ENCODE peak calls at places on chromosomes 12 and 14, in nine cellular contexts. One of them, this sample, is unnamed.
A peak's percentile ranks its signal among the peaks of the same experiment; 100 is the strongest.

GRCh38 chr14:74542056-74542685 is 48.6 kb downstream of the ISCA2 start:
- DNase-seq in IMR-90: no peak
- DNase-seq in breast epithelium: no peak
- DNase-seq in right lobe of liver: no peak
- DNase-seq in transverse colon: no peak
- DNase-seq in tibial nerve: no peak
- DNase-seq in heart left ventricle: peak; percentile 39
- DNase-seq in sigmoid colon: no peak
- DNase-seq in body of pancreas: no peak
- DNase-seq in this sample: no peak

GRCh38 chr12:65720136-65720535 is 104.1 kb upstream of the HMGA2 start:
- DNase-seq in right lobe of liver: no peak
- DNase-seq in IMR-90: peak; percentile 42
- DNase-seq in heart left ventricle: no peak
- DNase-seq in transverse colon: no peak
- DNase-seq in sigmoid colon: no peak
- DNase-seq in body of pancreas: no peak
- DNase-seq in tibial nerve: no peak
- DNase-seq in breast epithelium: no peak
- DNase-seq in this sample: no peak

GRCh38 chr12:26278266-26278665 is 82.9 kb downstream of the SSPN start:
- DNase-seq in body of pancreas: no peak
- DNase-seq in tibial nerve: no peak
- DNase-seq in heart left ventricle: no peak
- DNase-seq in breast epithelium: no peak
- DNase-seq in sigmoid colon: no peak
- DNase-seq in IMR-90: no peak
- DNase-seq in right lobe of liver: no peak
- DNase-seq in transverse colon: no peak
- DNase-seq in this sample: no peak

GRCh38 chr14:103562135-103562384 is 397 bp downstream of the BAG5 start:
- DNase-seq in sigmoid colon: peak; percentile 72
- DNase-seq in right lobe of liver: no peak
- DNase-seq in breast epithelium: no peak
- DNase-seq in IMR-90: no peak
- DNase-seq in tibial nerve: no peak
- DNase-seq in heart left ventricle: no peak
- DNase-seq in transverse colon: peak; percentile 35
- DNase-seq in body of pancreas: no peak
- DNase-seq in this sample: no peak

GRCh38 chr12:121711925-121712461 is 559 bp upstream of the TMEM120B start:
- DNase-seq in sigmoid colon: peak; percentile 72
- DNase-seq in transverse colon: peak; percentile 32
- DNase-seq in right lobe of liver: peak; percentile 46
- DNase-seq in body of pancreas: peak; percentile 63
- DNase-seq in breast epithelium: no peak
- DNase-seq in heart left ventricle: peak; percentile 66
- DNase-seq in IMR-90: no peak
- DNase-seq in tibial nerve: no peak
- DNase-seq in this sample: peak; percentile 79

GRCh38 chr12:127247937-127248336 is 1019.0 kb upstream of the TMEM132C start:
- DNase-seq in sigmoid colon: no peak
- DNase-seq in transverse colon: no peak
- DNase-seq in breast epithelium: no peak
- DNase-seq in tibial nerve: no peak
- DNase-seq in right lobe of liver: no peak
- DNase-seq in body of pancreas: no peak
- DNase-seq in IMR-90: no peak
- DNase-seq in heart left ventricle: no peak
- DNase-seq in this sample: no peak

GRCh38 chr14:53670701-53671100 is 285.9 kb downstream of the BMP4 start:
- DNase-seq in body of pancreas: no peak
- DNase-seq in sigmoid colon: no peak
- DNase-seq in tibial nerve: no peak
- DNase-seq in breast epithelium: no peak
- DNase-seq in transverse colon: no peak
- DNase-seq in IMR-90: peak; percentile 89
- DNase-seq in heart left ventricle: no peak
- DNase-seq in right lobe of liver: no peak
- DNase-seq in this sample: no peak

GRCh38 chr12:132723015-132723763 is 12.5 kb downstream of the PGAM5 start:
- DNase-seq in body of pancreas: no peak
- DNase-seq in IMR-90: peak; percentile 42
- DNase-seq in right lobe of liver: no peak
- DNase-seq in breast epithelium: no peak
- DNase-seq in heart left ventricle: peak; percentile 62
- DNase-seq in sigmoid colon: no peak
- DNase-seq in tibial nerve: no peak
- DNase-seq in transverse colon: no peak
- DNase-seq in this sample: no peak

GRCh38 chr14:69135133-69135532 is 17.8 kb downstream of the DCAF5 start:
- DNase-seq in transverse colon: no peak
- DNase-seq in sigmoid colon: no peak
- DNase-seq in heart left ventricle: no peak
- DNase-seq in tibial nerve: no peak
- DNase-seq in breast epithelium: no peak
- DNase-seq in right lobe of liver: no peak
- DNase-seq in IMR-90: no peak
- DNase-seq in body of pancreas: no peak
- DNase-seq in this sample: no peak

GRCh38 chr14:69132513-69133181 is 20.3 kb downstream of the DCAF5 start:
- DNase-seq in sigmoid colon: no peak
- DNase-seq in heart left ventricle: no peak
- DNase-seq in IMR-90: no peak
- DNase-seq in tibial nerve: no peak
- DNase-seq in transverse colon: no peak
- DNase-seq in body of pancreas: no peak
- DNase-seq in breast epithelium: no peak
- DNase-seq in right lobe of liver: no peak
- DNase-seq in this sample: no peak

GRCh38 chr14:69133206-69134125 is 19.5 kb downstream of the DCAF5 start:
- DNase-seq in right lobe of liver: no peak
- DNase-seq in body of pancreas: peak; percentile 45
- DNase-seq in tibial nerve: no peak
- DNase-seq in heart left ventricle: no peak
- DNase-seq in IMR-90: peak; percentile 78
- DNase-seq in sigmoid colon: no peak
- DNase-seq in breast epithelium: no peak
- DNase-seq in transverse colon: no peak
- DNase-seq in this sample: peak; percentile 31

GRCh38 chr14:69129264-69129880 is 23.5 kb downstream of the DCAF5 start:
- DNase-seq in breast epithelium: no peak
- DNase-seq in right lobe of liver: peak; percentile 67
- DNase-seq in IMR-90: peak; percentile 88
- DNase-seq in sigmoid colon: peak; percentile 89
- DNase-seq in tibial nerve: peak; percentile 33
- DNase-seq in heart left ventricle: no peak
- DNase-seq in body of pancreas: peak; percentile 80
- DNase-seq in transverse colon: peak; percentile 70
- DNase-seq in this sample: peak; percentile 57

DNA sequence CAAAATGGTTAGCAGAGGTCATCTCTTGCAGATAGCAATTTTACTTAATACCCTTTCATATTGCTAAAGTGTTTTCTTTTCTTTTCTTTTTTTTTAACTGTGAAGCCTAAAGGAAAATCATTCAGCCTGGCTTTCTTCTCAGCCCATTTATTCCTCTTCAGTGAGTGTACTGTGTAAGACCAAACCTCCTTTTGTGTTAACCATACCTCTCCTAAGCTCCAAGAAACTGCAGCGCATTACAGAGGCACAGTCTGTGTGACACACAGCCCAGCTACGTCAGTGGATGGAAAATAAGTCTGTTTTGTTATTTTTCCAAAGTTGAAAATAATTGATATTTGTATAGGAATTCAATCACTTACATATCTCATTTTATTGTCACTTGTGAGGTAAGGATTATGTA is 21.7 kb downstream of the DCAF5 start:
- DNase-seq in right lobe of liver: no peak
- DNase-seq in transverse colon: no peak
- DNase-seq in heart left ventricle: no peak
- DNase-seq in tibial nerve: no peak
- DNase-seq in breast epithelium: no peak
- DNase-seq in body of pancreas: no peak
- DNase-seq in sigmoid colon: no peak
- DNase-seq in IMR-90: no peak
- DNase-seq in this sample: no peak
- H3K4me1 ChIP-seq in right lobe of liver: no peaks in the 10 kb centered on the region
- H3K4me1 ChIP-seq in transverse colon: peaks cover 18% of the 10 kb centered on the region
- H3K4me1 ChIP-seq in heart left ventricle: peaks cover 2% of the 10 kb centered on the region
- H3K4me1 ChIP-seq in tibial nerve: peaks cover 61% of the 10 kb centered on the region
- H3K4me1 ChIP-seq in breast epithelium: no peaks in the 10 kb centered on the region
- H3K4me1 ChIP-seq in body of pancreas: peaks cover 37% of the 10 kb centered on the region
- H3K4me1 ChIP-seq in sigmoid colon: peaks cover 44% of the 10 kb centered on the region
- H3K4me1 ChIP-seq in IMR-90: peaks cover 9% of the 10 kb centered on the region
- H3K4me1 ChIP-seq in this sample: peaks cover 69% of the 10 kb centered on the region

DNA sequence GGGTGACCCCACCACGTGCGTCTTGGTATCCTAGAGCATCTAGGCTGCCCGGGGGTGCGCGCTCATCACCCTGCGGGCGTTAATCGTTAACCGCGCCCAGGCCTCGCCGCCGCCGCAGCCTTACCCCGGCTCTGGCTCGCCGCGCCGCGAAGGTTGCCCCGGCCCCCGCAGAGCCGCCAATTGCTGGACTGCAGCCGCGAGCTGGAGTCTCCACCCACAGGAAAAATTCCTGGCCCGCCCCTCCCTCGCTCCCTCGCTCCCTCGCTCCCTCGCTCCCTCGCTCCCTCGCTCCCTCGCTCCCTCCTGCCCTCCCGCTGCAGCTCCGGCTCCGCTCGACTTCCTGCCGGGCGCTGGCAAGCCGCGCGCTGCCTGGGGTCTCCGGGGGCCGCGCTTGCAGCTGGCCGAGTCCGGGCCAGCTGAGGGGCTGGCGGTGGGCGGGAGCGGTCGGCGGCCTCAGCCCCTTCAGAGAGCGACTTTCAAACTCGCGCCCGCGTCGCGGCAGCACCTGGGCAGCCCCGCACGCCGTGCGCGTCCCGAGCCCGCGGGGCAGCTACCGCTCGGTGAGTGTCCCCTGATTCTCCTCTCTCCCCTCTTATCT is at the start of gene PLEKHG3:
- DNase-seq in IMR-90: peak; percentile 69
- DNase-seq in tibial nerve: no peak
- DNase-seq in body of pancreas: peak; percentile 91
- DNase-seq in breast epithelium: peak; percentile 58
- DNase-seq in heart left ventricle: peak; percentile 91
- DNase-seq in right lobe of liver: peak; percentile 91
- DNase-seq in sigmoid colon: peak; percentile 93
- DNase-seq in transverse colon: peak; percentile 90
- DNase-seq in this sample: peak; percentile 33
- TF ChIP-seq POLR2A in IMR-90: no peak
- TF ChIP-seq POLR2A in tibial nerve: peak; percentile 62
- TF ChIP-seq POLR2A in body of pancreas: peak; percentile 81
- TF ChIP-seq POLR2A in breast epithelium: peak; percentile 43
- TF ChIP-seq POLR2A in heart left ventricle: peak; percentile 50
- TF ChIP-seq POLR2A in right lobe of liver: peak; percentile 81
- TF ChIP-seq POLR2A in sigmoid colon: peak; percentile 69
- TF ChIP-seq POLR2A in transverse colon: peak; percentile 89
- TF ChIP-seq POLR2A in this sample: peak; percentile 31

GRCh38 chr14:96094656-96095055 is 55.5 kb downstream of the C14orf132 start:
- DNase-seq in right lobe of liver: no peak
- DNase-seq in body of pancreas: no peak
- DNase-seq in IMR-90: no peak
- DNase-seq in transverse colon: no peak
- DNase-seq in sigmoid colon: no peak
- DNase-seq in tibial nerve: no peak
- DNase-seq in breast epithelium: no peak
- DNase-seq in heart left ventricle: no peak
- DNase-seq in this sample: no peak

GRCh38 chr14:96091941-96092411 is 52.8 kb downstream of the C14orf132 start:
- DNase-seq in transverse colon: no peak
- DNase-seq in heart left ventricle: no peak
- DNase-seq in breast epithelium: no peak
- DNase-seq in right lobe of liver: no peak
- DNase-seq in body of pancreas: no peak
- DNase-seq in sigmoid colon: no peak
- DNase-seq in tibial nerve: no peak
- DNase-seq in IMR-90: no peak
- DNase-seq in this sample: no peak

GRCh38 chr14:96094211-96094610 is 55.0 kb downstream of the C14orf132 start:
- DNase-seq in breast epithelium: no peak
- DNase-seq in body of pancreas: no peak
- DNase-seq in right lobe of liver: no peak
- DNase-seq in transverse colon: no peak
- DNase-seq in heart left ventricle: no peak
- DNase-seq in tibial nerve: no peak
- DNase-seq in IMR-90: no peak
- DNase-seq in sigmoid colon: no peak
- DNase-seq in this sample: no peak

GRCh38 chr14:96091149-96091693 is 52.1 kb downstream of the C14orf132 start:
- DNase-seq in tibial nerve: no peak
- DNase-seq in sigmoid colon: no peak
- DNase-seq in IMR-90: no peak
- DNase-seq in breast epithelium: no peak
- DNase-seq in body of pancreas: no peak
- DNase-seq in heart left ventricle: no peak
- DNase-seq in transverse colon: no peak
- DNase-seq in right lobe of liver: no peak
- DNase-seq in this sample: no peak

DNA sequence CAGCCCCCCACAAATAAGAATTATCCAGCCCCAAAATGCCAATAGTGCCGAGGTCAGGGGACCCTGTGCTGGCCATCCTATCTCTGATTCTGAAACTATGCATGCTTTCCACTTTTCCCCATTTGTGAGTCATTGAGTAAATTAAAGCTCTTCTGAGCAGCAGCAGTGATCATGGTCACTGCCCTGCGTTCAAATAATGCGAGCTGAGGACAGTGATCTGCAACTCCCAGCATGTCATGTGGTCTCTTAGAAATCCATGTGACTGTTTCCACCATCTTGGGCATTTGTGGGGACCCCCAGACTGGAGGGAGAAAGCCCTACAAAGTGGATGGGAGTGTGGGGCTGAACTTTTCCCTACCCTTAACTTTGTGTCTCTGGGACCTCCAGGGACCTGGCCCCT is 53.8 kb downstream of the C14orf132 start:
- DNase-seq in sigmoid colon: no peak
- DNase-seq in tibial nerve: no peak
- DNase-seq in right lobe of liver: no peak
- DNase-seq in breast epithelium: no peak
- DNase-seq in heart left ventricle: no peak
- DNase-seq in IMR-90: no peak
- DNase-seq in body of pancreas: no peak
- DNase-seq in transverse colon: no peak
- DNase-seq in this sample: no peak
- H3K4me1 ChIP-seq in sigmoid colon: peaks cover 34% of the 10 kb centered on the region
- H3K4me1 ChIP-seq in tibial nerve: peaks cover 26% of the 10 kb centered on the region
- H3K4me1 ChIP-seq in right lobe of liver: no peaks in the 10 kb centered on the region
- H3K4me1 ChIP-seq in breast epithelium: no peaks in the 10 kb centered on the region
- H3K4me1 ChIP-seq in heart left ventricle: no peaks in the 10 kb centered on the region
- H3K4me1 ChIP-seq in IMR-90: peaks cover 16% of the 10 kb centered on the region
- H3K4me1 ChIP-seq in body of pancreas: peaks cover 6% of the 10 kb centered on the region
- H3K4me1 ChIP-seq in transverse colon: no peaks in the 10 kb centered on the region
- H3K4me1 ChIP-seq in this sample: no peaks in the 10 kb centered on the region

GRCh38 chr12:21499765-21500164 is 1.7 kb downstream of the RECQL start:
- DNase-seq in right lobe of liver: no peak
- DNase-seq in transverse colon: no peak
- DNase-seq in breast epithelium: no peak
- DNase-seq in body of pancreas: no peak
- DNase-seq in tibial nerve: no peak
- DNase-seq in IMR-90: no peak
- DNase-seq in sigmoid colon: no peak
- DNase-seq in heart left ventricle: no peak
- DNase-seq in this sample: no peak

GRCh38 chr12:21502872-21503271 is 1.3 kb downstream of the GOLT1B start:
- DNase-seq in sigmoid colon: no peak
- DNase-seq in IMR-90: no peak
- DNase-seq in heart left ventricle: no peak
- DNase-seq in right lobe of liver: no peak
- DNase-seq in body of pancreas: no peak
- DNase-seq in transverse colon: no peak
- DNase-seq in breast epithelium: no peak
- DNase-seq in tibial nerve: no peak
- DNase-seq in this sample: no peak

GRCh38 chr12:21500786-21501257 is 613 bp downstream of the RECQL start:
- DNase-seq in sigmoid colon: no peak
- DNase-seq in breast epithelium: no peak
- DNase-seq in body of pancreas: no peak
- DNase-seq in IMR-90: no peak
- DNase-seq in transverse colon: no peak
- DNase-seq in heart left ventricle: no peak
- DNase-seq in right lobe of liver: no peak
- DNase-seq in tibial nerve: no peak
- DNase-seq in this sample: no peak

GRCh38 chr12:21502164-21502496 is 541 bp downstream of the GOLT1B start:
- DNase-seq in tibial nerve: no peak
- DNase-seq in heart left ventricle: no peak
- DNase-seq in sigmoid colon: peak; percentile 66
- DNase-seq in IMR-90: peak; percentile 34
- DNase-seq in right lobe of liver: no peak
- DNase-seq in body of pancreas: peak; percentile 44
- DNase-seq in breast epithelium: peak; percentile 19
- DNase-seq in transverse colon: peak; percentile 20
- DNase-seq in this sample: peak; percentile 2

DNA sequence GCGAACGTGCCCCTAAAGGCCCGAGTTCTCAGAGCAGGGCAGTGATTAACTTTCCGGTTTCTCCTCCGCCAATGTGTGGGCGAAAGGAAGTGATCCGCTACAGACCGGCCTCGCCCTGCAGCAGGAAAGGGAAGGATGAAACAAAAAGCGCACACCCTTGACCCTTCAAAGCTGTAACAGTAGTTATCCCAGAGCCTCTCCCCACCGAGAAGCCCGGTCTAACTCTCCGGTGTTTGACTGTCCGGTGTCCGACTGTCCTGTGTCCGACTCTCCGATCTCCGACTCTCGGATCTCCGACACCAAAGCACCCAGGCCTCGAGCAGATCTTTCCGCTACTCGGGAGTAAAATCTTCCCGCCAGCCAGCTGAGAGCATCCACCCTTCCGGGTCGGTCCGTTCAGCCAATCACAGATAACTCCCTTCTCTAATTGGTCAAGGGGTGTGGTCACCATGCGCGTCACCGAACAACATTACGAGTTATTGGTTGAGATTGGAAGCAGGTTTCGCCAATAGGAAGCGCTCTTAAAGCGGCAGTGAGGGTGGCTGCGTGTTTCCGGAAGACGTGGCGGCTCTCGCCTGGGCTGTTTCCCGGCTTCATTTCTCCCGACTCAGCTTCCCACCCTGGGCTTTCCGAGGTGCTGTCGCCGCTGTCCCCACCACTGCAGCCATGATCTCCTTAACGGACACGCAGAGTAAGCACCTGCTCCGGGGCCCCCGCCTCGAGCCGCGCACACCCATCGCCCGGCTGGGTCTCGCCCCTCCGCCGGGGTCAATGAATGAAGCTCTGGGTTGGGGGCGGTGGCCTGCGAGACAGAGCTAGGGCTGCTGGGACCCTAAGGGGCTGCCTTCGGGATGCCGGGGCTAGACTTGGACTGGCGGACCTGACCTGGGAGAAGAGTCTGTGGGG is at the start of the genes GOLT1B and RECQL:
- DNase-seq in body of pancreas: peak; percentile 93
- DNase-seq in tibial nerve: peak; percentile 87
- DNase-seq in IMR-90: peak; percentile 99
- DNase-seq in right lobe of liver: peak; percentile 87
- DNase-seq in transverse colon: peak; percentile 95
- DNase-seq in breast epithelium: peak; percentile 96
- DNase-seq in heart left ventricle: peak; percentile 88
- DNase-seq in sigmoid colon: peak; percentile 98
- DNase-seq in this sample: peak; percentile 96
- TF ChIP-seq POLR2A in body of pancreas: peak; percentile 82
- TF ChIP-seq POLR2A in tibial nerve: peak; percentile 72
- TF ChIP-seq POLR2A in IMR-90: peak; percentile 93
- TF ChIP-seq POLR2A in right lobe of liver: peak; percentile 80
- TF ChIP-seq POLR2A in transverse colon: peak; percentile 67
- TF ChIP-seq POLR2A in breast epithelium: peak; percentile 24
- TF ChIP-seq POLR2A in heart left ventricle: peak; percentile 72
- TF ChIP-seq POLR2A in sigmoid colon: no peak
- TF ChIP-seq POLR2A in this sample: peak; percentile 74

This sample was measured in gastrocnemius medialis.